ENCODE peak calls at places on chromosomes 2 and 18, in four cellular contexts. D, Y, V and R are unnamed samples.

GRCh38 chr2:209472386-209472832 is 48.6 kb downstream of the MAP2 start:
- DNase-seq in D (no peak), Y (no peak), V (no peak), R (no peak)

GRCh38 chr2:213627054-213627710 is 342.9 kb downstream of the SPAG16 start:
- DNase-seq in D (no peak), Y (no peak), V (no peak), R (no peak)

GRCh38 chr2:46666044-46666662 is 186.8 kb downstream of the TMEM247 start:
- DNase-seq in D (no peak), Y (peak; percentile 21), V (no peak), R (no peak)

GRCh38 chr18:74328196-74328595 is 12.6 kb downstream of the C18orf63 start:
- DNase-seq in D (no peak), Y (no peak), V (no peak), R (no peak)

GRCh38 chr2:173652311-173652710 is 297.6 kb downstream of the CDCA7 start:
- DNase-seq in D (no peak), Y (no peak), V (no peak), R (no peak)

GRCh38 chr2:37283207-37283606 is 41.4 kb downstream of the PRKD3 start:
- DNase-seq in D (no peak), Y (no peak), V (no peak), R (no peak)

GRCh38 chr2:9656270-9656766 is 25.5 kb upstream of the YWHAQ start:
- DNase-seq in D (peak; percentile 71), Y (no peak), V (no peak), R (no peak)

GRCh38 chr2:174120346-174120745 is 128.0 kb downstream of the OLA1 start:
- DNase-seq in D (no peak), Y (no peak), V (no peak), R (no peak)